ENCODE peak calls at places on chromosome 16, in four cellular contexts. One of them, this sample, is unnamed.

GRCh38 chr16:15790458-15790857 is 66.4 kb downstream of the MYH11 start:
- DNase-seq in Peyer's patch: no peak
- DNase-seq in mucosa of descending colon: no peak
- DNase-seq in body of pancreas: no peak
- DNase-seq in this sample: no peak

GRCh38 chr16:720507-720989 is 398 bp upstream of the ANTKMT start:
- DNase-seq in body of pancreas: no peak
- DNase-seq in mucosa of descending colon: no peak
- DNase-seq in Peyer's patch: peak; percentile 66
- DNase-seq in this sample: peak; percentile 81

GRCh38 chr16:54939537-54940278 is 9.0 kb downstream of the IRX5 start:
- DNase-seq in body of pancreas: no peak
- DNase-seq in Peyer's patch: no peak
- DNase-seq in mucosa of descending colon: no peak
- DNase-seq in this sample: no peak

GRCh38 chr16:66524601-66525164 is 25.2 kb downstream of the TK2 start:
- DNase-seq in Peyer's patch: peak; percentile 89
- DNase-seq in body of pancreas: no peak
- DNase-seq in mucosa of descending colon: no peak
- DNase-seq in this sample: no peak

GRCh38 chr16:750454-750853 is 9.7 kb upstream of the CIAO3 start:
- DNase-seq in body of pancreas: no peak
- DNase-seq in mucosa of descending colon: no peak
- DNase-seq in Peyer's patch: no peak
- DNase-seq in this sample: no peak

GRCh38 chr16:54055191-54055590 is 231.4 kb downstream of the IRX3 start:
- DNase-seq in Peyer's patch: no peak
- DNase-seq in mucosa of descending colon: no peak
- DNase-seq in body of pancreas: no peak
- DNase-seq in this sample: no peak

GRCh38 chr16:72990003-72990521 is 57.9 kb downstream of the ZFHX3 start:
- DNase-seq in mucosa of descending colon: peak; percentile 71
- DNase-seq in Peyer's patch: peak; percentile 67
- DNase-seq in body of pancreas: peak; percentile 64
- DNase-seq in this sample: peak; percentile 87

GRCh38 chr16:49048557-49048956 is 233.1 kb downstream of the CBLN1 start:
- DNase-seq in mucosa of descending colon: no peak
- DNase-seq in body of pancreas: no peak
- DNase-seq in Peyer's patch: no peak
- DNase-seq in this sample: no peak

GRCh38 chr16:84848991-84849634 is 29.3 kb downstream of the CRISPLD2 start:
- DNase-seq in mucosa of descending colon: no peak
- DNase-seq in Peyer's patch: no peak
- DNase-seq in body of pancreas: no peak
- DNase-seq in this sample: no peak

GRCh38 chr16:67967183-67967955 is 1.1 kb downstream of the SLC12A4 start:
- DNase-seq in Peyer's patch: no peak
- DNase-seq in mucosa of descending colon: no peak
- DNase-seq in body of pancreas: no peak
- DNase-seq in this sample: peak; percentile 45

GRCh38 chr16:50547340-50547865 is 793 bp upstream of the NKD1 start:
- DNase-seq in body of pancreas: peak; percentile 68
- DNase-seq in Peyer's patch: peak; percentile 89
- DNase-seq in mucosa of descending colon: peak; percentile 77
- DNase-seq in this sample: peak; percentile 35

GRCh38 chr16:27315333-27316037 is 1.7 kb downstream of the IL4R start:
- DNase-seq in mucosa of descending colon: peak; percentile 79
- DNase-seq in Peyer's patch: peak; percentile 75
- DNase-seq in body of pancreas: peak; percentile 46
- DNase-seq in this sample: no peak

GRCh38 chr16:14286381-14287230 is 215.5 kb downstream of the MRTFB start:
- DNase-seq in body of pancreas: no peak
- DNase-seq in Peyer's patch: peak; percentile 62
- DNase-seq in mucosa of descending colon: no peak
- DNase-seq in this sample: no peak

GRCh38 chr16:14283786-14284185 is 212.7 kb downstream of the MRTFB start:
- DNase-seq in Peyer's patch: no peak
- DNase-seq in body of pancreas: no peak
- DNase-seq in mucosa of descending colon: no peak
- DNase-seq in this sample: no peak

GRCh38 chr16:14284371-14284770 is 213.3 kb downstream of the MRTFB start:
- DNase-seq in Peyer's patch: no peak
- DNase-seq in body of pancreas: no peak
- DNase-seq in mucosa of descending colon: no peak
- DNase-seq in this sample: no peak

GRCh38 chr16:14284930-14285541 is 213.9 kb downstream of the MRTFB start:
- DNase-seq in Peyer's patch: no peak
- DNase-seq in body of pancreas: peak; percentile 72
- DNase-seq in mucosa of descending colon: no peak
- DNase-seq in this sample: peak; percentile 82

GRCh38 chr16:14285542-14286380 is 214.6 kb downstream of the MRTFB start:
- DNase-seq in body of pancreas: peak; percentile 95
- DNase-seq in Peyer's patch: peak; percentile 97
- DNase-seq in mucosa of descending colon: peak; percentile 94
- DNase-seq in this sample: peak; percentile 97
- TF ChIP-seq CTCF in body of pancreas: no peak
- TF ChIP-seq CTCF in Peyer's patch: no peak
- TF ChIP-seq CTCF in mucosa of descending colon: no peak
- TF ChIP-seq CTCF in this sample: no peak

GRCh38 chr16:75043175-75043937 is 44.5 kb downstream of the ZNRF1 start:
- DNase-seq in body of pancreas: no peak
- DNase-seq in mucosa of descending colon: no peak
- DNase-seq in Peyer's patch: no peak
- DNase-seq in this sample: no peak

GRCh38 chr16:75042423-75043174 is 43.8 kb downstream of the ZNRF1 start:
- DNase-seq in Peyer's patch: no peak
- DNase-seq in body of pancreas: no peak
- DNase-seq in mucosa of descending colon: no peak
- DNase-seq in this sample: no peak

GRCh38 chr16:75039941-75040340 is 41.1 kb downstream of the ZNRF1 start:
- DNase-seq in body of pancreas: no peak
- DNase-seq in Peyer's patch: no peak
- DNase-seq in mucosa of descending colon: no peak
- DNase-seq in this sample: no peak

GRCh38 chr16:75035410-75035968 is 36.7 kb downstream of the ZNRF1 start:
- DNase-seq in Peyer's patch: no peak
- DNase-seq in mucosa of descending colon: no peak
- DNase-seq in body of pancreas: no peak
- DNase-seq in this sample: no peak

DNA sequence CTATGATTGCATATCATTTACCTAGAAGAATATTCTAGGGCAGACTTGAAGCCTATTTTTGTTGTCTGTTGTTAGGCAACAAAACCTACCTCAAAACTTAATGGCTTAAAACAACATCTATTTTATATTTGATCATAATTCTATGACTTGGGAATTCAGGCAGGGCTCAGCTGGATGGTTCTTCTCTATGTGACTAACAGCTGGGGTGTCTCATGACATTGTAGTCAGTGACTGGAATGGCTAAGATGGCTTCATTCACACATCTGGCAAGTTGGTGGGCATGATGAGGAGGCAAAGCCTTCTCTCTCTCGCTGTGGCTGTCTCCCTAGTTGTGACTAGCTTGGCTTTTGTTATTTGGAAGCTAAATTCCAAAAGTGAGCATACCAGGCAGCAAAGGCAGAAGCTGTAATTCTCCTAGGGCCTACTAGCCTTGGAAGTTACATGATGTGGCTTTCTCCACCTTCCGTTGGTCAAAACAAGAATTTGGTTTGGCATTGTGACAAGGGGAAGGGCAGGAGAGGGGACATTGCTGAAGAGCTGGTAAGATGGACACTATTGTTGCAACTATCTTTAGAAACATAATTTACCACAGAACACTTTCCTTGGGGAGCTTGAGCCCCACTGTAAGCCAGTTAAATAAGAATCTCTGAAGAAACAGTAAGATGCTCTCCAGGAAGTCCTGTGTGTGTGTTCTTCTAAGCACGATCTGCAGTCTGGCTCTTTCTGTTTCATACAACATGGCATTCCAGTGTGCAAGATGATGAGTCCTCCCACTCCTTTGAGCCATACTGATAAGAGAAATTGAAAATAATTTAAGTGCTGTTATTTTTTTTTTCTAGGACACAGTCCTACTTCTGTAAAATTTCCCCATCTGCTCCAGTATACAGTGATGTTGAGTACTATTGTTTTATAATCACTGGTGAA is 39.5 kb downstream of the ZNRF1 start:
- DNase-seq in body of pancreas: no peak
- DNase-seq in mucosa of descending colon: no peak
- DNase-seq in Peyer's patch: no peak
- DNase-seq in this sample: no peak
- H3K9me3 ChIP-seq in body of pancreas: no peaks in the 10 kb centered on the region
- H3K9me3 ChIP-seq in mucosa of descending colon: peaks cover 9% of the 10 kb centered on the region
- H3K9me3 ChIP-seq in Peyer's patch: no peaks in the 10 kb centered on the region
- H3K9me3 ChIP-seq in this sample: peaks cover 11% of the 10 kb centered on the region

DNA sequence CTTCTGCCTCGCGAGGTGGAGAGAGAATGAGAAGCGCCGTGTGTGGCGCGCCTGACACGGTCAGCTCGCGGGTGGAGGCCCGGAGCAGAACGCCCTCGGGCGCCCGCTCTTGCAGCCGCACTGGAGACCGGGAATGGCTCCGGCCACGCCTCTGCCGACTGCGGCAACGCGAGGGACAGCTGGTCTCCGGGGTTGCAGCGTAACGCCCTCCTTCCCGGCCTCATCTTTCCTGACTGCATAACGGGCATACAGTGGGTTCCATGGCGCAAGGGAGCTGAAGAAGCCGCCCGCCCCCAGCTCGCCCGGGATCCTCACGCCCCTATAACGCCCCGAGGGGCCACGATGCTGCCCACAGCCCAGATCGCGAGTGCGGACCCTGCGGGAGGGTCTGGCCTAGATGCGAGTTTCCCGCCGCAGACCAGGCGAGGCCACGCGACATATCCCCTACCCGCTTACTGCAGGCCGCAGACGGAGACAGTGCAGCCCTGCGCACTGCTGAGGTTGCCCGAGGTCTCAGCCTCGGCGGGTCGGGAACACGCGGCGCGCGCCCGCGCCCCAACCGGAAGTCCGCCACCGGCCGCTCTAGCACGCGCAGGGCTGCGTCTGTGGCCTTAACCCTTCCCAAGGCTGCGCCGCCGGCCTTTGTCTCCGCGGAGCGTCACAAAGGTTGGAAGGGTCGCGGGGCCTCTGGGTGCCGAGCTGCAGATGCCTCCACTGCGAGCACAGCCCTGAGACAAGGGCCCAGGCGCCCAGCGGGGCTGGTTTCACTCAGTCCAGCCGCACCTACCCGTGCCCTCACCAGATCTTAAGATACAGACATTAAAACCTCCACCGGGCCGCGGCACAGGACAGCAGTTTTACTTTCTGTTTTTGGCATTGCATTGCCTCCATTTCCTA is 18.8 kb downstream of the BCL7C start:
- DNase-seq in body of pancreas: peak; percentile 88
- DNase-seq in Peyer's patch: peak; percentile 96
- DNase-seq in mucosa of descending colon: peak; percentile 96
- DNase-seq in this sample: peak; percentile 94
- H3K4me1 ChIP-seq in body of pancreas: peaks cover 21% of the 10 kb centered on the region
- H3K4me1 ChIP-seq in Peyer's patch: peaks cover 10% of the 10 kb centered on the region
- H3K4me1 ChIP-seq in mucosa of descending colon: peaks cover 24% of the 10 kb centered on the region
- H3K4me1 ChIP-seq in this sample: no peaks in the 10 kb centered on the region

GRCh38 chr16:56204836-56205235 is 13.5 kb downstream of the GNAO1 start:
- DNase-seq in mucosa of descending colon: no peak
- DNase-seq in body of pancreas: no peak
- DNase-seq in Peyer's patch: no peak
- DNase-seq in this sample: no peak

GRCh38 chr16:56199164-56199563 is 7.9 kb downstream of the GNAO1 start:
- DNase-seq in mucosa of descending colon: no peak
- DNase-seq in body of pancreas: no peak
- DNase-seq in Peyer's patch: no peak
- DNase-seq in this sample: no peak

GRCh38 chr16:56202036-56202435 is 10.7 kb downstream of the GNAO1 start:
- DNase-seq in mucosa of descending colon: no peak
- DNase-seq in Peyer's patch: no peak
- DNase-seq in body of pancreas: no peak
- DNase-seq in this sample: peak; percentile 25

GRCh38 chr16:56201030-56201429 is 9.7 kb downstream of the GNAO1 start:
- DNase-seq in mucosa of descending colon: no peak
- DNase-seq in Peyer's patch: no peak
- DNase-seq in body of pancreas: no peak
- DNase-seq in this sample: no peak

DNA sequence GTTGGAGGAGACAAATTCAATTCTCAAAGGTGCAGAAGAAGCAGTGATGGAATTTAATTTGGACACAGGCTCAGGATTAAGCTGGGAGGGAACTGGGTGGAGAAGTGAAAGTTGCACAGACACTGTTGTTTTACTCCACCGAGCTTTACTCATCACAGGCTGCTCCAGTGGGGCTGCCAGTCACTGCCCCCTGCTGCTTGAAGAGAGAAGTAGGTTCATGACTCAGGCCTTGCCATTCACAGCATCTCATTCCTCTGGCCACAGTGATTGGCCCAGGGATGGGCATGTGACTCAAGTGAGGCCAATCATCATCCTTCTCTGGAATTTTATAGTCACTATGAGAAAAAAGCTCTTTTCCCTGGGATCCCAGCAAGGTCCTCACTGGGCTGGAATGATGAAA is 11.8 kb downstream of the GNAO1 start:
- DNase-seq in mucosa of descending colon: no peak
- DNase-seq in Peyer's patch: peak; percentile 66
- DNase-seq in body of pancreas: no peak
- DNase-seq in this sample: peak; percentile 82
- TF ChIP-seq CTCF in mucosa of descending colon: no peak
- TF ChIP-seq CTCF in Peyer's patch: peak; percentile 15
- TF ChIP-seq CTCF in body of pancreas: peak; percentile 11
- TF ChIP-seq CTCF in this sample: peak; percentile 60

GRCh38 chr16:3289998-3290673 is 6.8 kb downstream of the ZNF263 start:
- DNase-seq in mucosa of descending colon: no peak
- DNase-seq in body of pancreas: no peak
- DNase-seq in Peyer's patch: no peak
- DNase-seq in this sample: no peak
- H3K9me3 ChIP-seq in mucosa of descending colon: peaks cover 86% of the 10 kb centered on the region
- H3K9me3 ChIP-seq in body of pancreas: no peaks in the 10 kb centered on the region
- H3K9me3 ChIP-seq in Peyer's patch: peaks cover 36% of the 10 kb centered on the region
- H3K9me3 ChIP-seq in this sample: peaks cover 74% of the 10 kb centered on the region

This sample was measured in A673.